ENCODE peak calls at places on chromosome 22, in four cellular contexts. One of them, this sample, is unnamed.
A peak's percentile ranks its signal among the peaks of the same experiment; 100 is the strongest.

GRCh38 chr22:48250937-48251530 is 1488.6 kb downstream of the TBC1D22A start:
- DNase-seq in HepG2: no peak
- DNase-seq in GM12878: no peak
- DNase-seq in K562: no peak
- DNase-seq in this sample: no peak

GRCh38 chr22:48576333-48577013 is 1251.2 kb downstream of the BRD1 start:
- DNase-seq in GM12878: no peak
- DNase-seq in HepG2: no peak
- DNase-seq in K562: no peak
- DNase-seq in this sample: peak; percentile 67

GRCh38 chr22:30857103-30857502 is 111.5 kb downstream of the MORC2 start:
- DNase-seq in K562: no peak
- DNase-seq in GM12878: no peak
- DNase-seq in HepG2: no peak
- DNase-seq in this sample: no peak

GRCh38 chr22:30674482-30674881 is 6.8 kb upstream of the DUSP18 start:
- DNase-seq in GM12878: no peak
- DNase-seq in K562: peak; percentile 51
- DNase-seq in HepG2: no peak
- DNase-seq in this sample: no peak

GRCh38 chr22:30214703-30215405 is 31.7 kb downstream of the LIF start:
- DNase-seq in K562: no peak
- DNase-seq in HepG2: no peak
- DNase-seq in GM12878: no peak
- DNase-seq in this sample: no peak

GRCh38 chr22:27460596-27461347 is 340.8 kb downstream of the MN1 start:
- DNase-seq in HepG2: no peak
- DNase-seq in GM12878: no peak
- DNase-seq in K562: no peak
- DNase-seq in this sample: no peak

GRCh38 chr22:37196539-37197450 is 8.7 kb upstream of the C1QTNF6 start:
- DNase-seq in HepG2: peak; percentile 83
- DNase-seq in GM12878: no peak
- DNase-seq in K562: no peak
- DNase-seq in this sample: no peak

GRCh38 chr22:30781271-30781875 is 86.7 kb downstream of the OSBP2 start:
- DNase-seq in K562: no peak
- DNase-seq in GM12878: no peak
- DNase-seq in HepG2: no peak
- DNase-seq in this sample: no peak

GRCh38 chr22:32475428-32476010 is 908 bp downstream of the FBXO7 start:
- DNase-seq in HepG2: no peak
- DNase-seq in K562: peak; percentile 47
- DNase-seq in GM12878: no peak
- DNase-seq in this sample: no peak

GRCh38 chr22:17121235-17122195 is at the start of gene TMEM121B:
- DNase-seq in K562: peak; percentile 41
- DNase-seq in GM12878: no peak
- DNase-seq in HepG2: no peak
- DNase-seq in this sample: peak; percentile 94

GRCh38 chr22:27596133-27596905 is 205.2 kb downstream of the MN1 start:
- DNase-seq in HepG2: no peak
- DNase-seq in GM12878: no peak
- DNase-seq in K562: no peak
- DNase-seq in this sample: no peak

GRCh38 chr22:22928666-22929380 is 41.2 kb downstream of the IGLL5 start:
- DNase-seq in HepG2: no peak
- DNase-seq in GM12878: peak; percentile 99
- DNase-seq in K562: peak; percentile 89
- DNase-seq in this sample: no peak

GRCh38 chr22:30664798-30665197 is 2.9 kb downstream of the DUSP18 start:
- DNase-seq in K562: no peak
- DNase-seq in GM12878: no peak
- DNase-seq in HepG2: no peak
- DNase-seq in this sample: no peak

GRCh38 chr22:27100323-27100722 is 442.9 kb downstream of the MIAT start:
- DNase-seq in HepG2: no peak
- DNase-seq in K562: no peak
- DNase-seq in GM12878: no peak
- DNase-seq in this sample: no peak

GRCh38 chr22:33519974-33520903 is 400.0 kb downstream of the LARGE1 start:
- DNase-seq in HepG2: no peak
- DNase-seq in K562: no peak
- DNase-seq in GM12878: no peak
- DNase-seq in this sample: no peak

DNA sequence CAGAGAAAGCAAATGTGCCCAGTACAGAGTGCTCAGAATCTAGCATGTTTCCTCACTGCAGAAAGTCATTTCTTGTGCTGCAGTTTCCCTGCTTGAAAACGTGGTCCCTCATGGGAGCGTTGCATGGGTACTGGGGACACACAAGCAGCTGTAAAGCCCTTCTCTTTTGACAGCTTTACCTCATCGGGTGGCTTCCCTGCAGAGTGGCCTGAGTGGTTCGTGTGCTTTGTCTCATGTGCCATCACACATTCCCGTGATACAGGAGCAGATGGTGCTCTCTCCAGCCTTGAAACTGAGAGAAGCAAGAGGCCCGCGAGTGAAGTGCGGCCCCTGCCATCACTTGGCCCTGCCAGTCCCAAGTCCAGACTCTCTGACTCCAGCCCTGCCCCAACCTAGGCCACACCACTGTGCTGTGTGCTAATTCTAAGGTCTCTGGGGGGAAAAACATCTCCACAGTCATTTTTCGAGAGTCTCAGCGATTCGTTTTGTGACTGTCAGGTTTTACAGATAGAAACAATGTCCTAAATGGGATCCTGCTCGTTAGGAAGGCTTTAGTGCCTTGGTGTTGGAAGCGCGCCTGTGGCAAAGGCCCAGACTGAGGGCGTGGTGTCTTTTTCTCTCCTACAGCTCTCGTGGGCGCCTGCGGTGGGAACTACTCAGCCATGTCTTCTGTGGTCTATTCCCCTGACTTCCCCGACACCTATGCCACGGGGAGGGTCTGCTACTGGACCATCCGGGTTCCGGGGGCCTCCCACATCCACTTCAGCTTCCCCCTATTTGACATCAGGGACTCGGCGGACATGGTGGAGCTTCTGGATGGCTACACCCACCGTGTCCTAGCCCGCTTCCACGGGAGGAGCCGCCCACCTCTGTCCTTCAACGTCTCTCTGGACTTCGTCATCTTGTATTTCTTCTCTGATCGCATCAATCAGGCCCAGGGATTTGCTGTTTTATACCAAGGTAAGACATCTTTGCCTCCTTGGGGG is 64.2 kb downstream of the KREMEN1 start:
- DNase-seq in GM12878: no peak
- DNase-seq in K562: no peak
- DNase-seq in HepG2: no peak
- DNase-seq in this sample: no peak
- TF ChIP-seq CBFB in GM12878: no peak
- TF ChIP-seq CBFB in K562: no peak
- TF ChIP-seq CBFB in HepG2: no peak
- TF ChIP-seq CBFB in this sample: no peak

DNA sequence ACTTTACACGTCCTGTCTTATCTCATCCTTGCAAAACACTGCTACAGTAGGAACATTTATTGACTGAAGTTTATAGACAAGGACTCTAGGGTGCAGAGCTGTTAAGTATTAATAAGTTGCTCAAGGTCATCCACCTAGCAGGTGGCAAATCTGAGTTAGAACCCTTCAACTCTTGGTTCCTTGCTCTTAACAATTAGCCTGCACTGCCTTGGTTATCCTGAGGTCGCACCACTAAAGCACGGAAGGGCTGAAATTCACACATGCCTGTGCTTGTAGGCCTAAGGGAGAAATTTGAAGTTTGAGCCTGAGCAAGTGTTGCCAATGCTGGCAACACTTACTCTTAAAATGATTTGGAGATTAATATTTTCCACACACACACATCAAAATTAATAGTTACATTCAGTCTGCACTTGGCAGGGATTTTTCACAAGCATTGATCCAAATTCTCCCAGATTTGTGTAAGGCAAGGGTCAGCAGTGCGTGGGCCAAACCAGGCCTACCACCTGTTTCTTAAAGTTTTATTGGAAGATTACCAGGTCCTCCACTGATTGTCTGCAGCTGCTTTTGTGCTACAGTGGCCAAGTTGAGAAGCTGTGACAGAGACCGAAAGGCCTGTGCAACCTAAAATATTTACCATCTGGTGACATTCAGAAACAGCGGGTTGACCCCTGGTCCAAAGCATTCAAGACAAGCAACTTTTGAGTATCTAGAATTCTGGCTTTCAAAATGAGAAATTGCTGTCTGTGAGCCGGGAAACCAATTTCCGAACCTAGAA is 16.3 kb downstream of the APOL5 start:
- DNase-seq in HepG2: no peak
- DNase-seq in K562: no peak
- DNase-seq in GM12878: no peak
- DNase-seq in this sample: no peak
- TF ChIP-seq CBFB in HepG2: no peak
- TF ChIP-seq CBFB in K562: no peak
- TF ChIP-seq CBFB in GM12878: no peak
- TF ChIP-seq CBFB in this sample: no peak

DNA sequence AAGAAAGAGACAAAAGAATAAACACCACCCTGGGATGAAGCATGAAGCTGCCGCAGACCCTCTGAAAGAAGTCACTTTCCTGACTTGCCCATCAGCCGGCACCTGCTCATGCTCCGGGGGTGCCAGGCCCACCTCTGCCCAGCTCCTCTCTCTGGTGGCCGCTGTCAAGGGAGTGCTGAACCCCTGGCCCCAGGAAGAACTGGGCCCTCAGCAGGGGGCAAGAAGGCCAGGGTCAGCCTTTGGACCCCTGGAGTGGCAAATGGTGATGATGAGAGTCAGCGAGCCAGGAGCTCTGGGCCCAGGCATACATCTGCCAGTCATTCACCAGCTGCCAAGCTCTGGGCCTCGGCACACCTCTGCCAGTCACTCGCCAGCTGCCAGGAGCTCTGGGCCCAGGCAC is 17.4 kb downstream of the TTLL8 start:
- DNase-seq in HepG2: no peak
- DNase-seq in GM12878: no peak
- DNase-seq in K562: no peak
- DNase-seq in this sample: no peak
- TF ChIP-seq CBFB in HepG2: no peak
- TF ChIP-seq CBFB in GM12878: no peak
- TF ChIP-seq CBFB in K562: no peak
- TF ChIP-seq CBFB in this sample: no peak

GRCh38 chr22:46941958-46942815 is 179.7 kb downstream of the TBC1D22A start:
- DNase-seq in K562: no peak
- DNase-seq in HepG2: no peak
- DNase-seq in GM12878: no peak
- DNase-seq in this sample: no peak
- TF ChIP-seq CBFB in K562: no peak
- TF ChIP-seq CBFB in HepG2: no peak
- TF ChIP-seq CBFB in GM12878: no peak
- TF ChIP-seq CBFB in this sample: no peak

GRCh38 chr22:42825796-42826195 is 31.3 kb downstream of the ARFGAP3 start:
- DNase-seq in HepG2: no peak
- DNase-seq in K562: no peak
- DNase-seq in GM12878: no peak
- DNase-seq in this sample: no peak

GRCh38 chr22:42817556-42817955 is 39.5 kb downstream of the ARFGAP3 start:
- DNase-seq in HepG2: no peak
- DNase-seq in GM12878: no peak
- DNase-seq in K562: no peak
- DNase-seq in this sample: no peak

GRCh38 chr22:42819412-42820069 is 37.5 kb downstream of the ARFGAP3 start:
- DNase-seq in GM12878: no peak
- DNase-seq in K562: no peak
- DNase-seq in HepG2: no peak
- DNase-seq in this sample: no peak

GRCh38 chr22:42820075-42820763 is 36.9 kb downstream of the ARFGAP3 start:
- DNase-seq in HepG2: no peak
- DNase-seq in K562: peak; percentile 37
- DNase-seq in GM12878: no peak
- DNase-seq in this sample: no peak

DNA sequence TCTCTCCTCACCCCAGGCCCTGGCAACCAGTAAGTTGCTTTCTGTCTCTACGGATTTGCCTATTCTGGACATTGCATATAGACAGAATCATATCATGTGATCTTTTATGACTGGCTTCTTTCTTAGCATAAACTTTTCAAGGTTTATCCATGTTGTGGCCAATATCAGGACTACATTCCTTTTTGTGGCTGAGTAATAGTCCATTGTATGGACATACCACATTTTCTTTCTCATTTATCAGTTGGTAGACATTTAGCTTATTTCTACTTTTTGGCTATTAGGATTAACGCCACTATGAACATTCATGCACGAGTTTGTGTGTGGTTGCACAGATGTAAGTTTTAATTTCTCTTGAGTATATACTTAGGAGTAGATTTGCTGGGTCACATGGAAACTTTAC is 35.7 kb downstream of the ARFGAP3 start:
- DNase-seq in HepG2: no peak
- DNase-seq in GM12878: no peak
- DNase-seq in K562: no peak
- DNase-seq in this sample: no peak
- TF ChIP-seq CBFB in HepG2: no peak
- TF ChIP-seq CBFB in GM12878: no peak
- TF ChIP-seq CBFB in K562: no peak
- TF ChIP-seq CBFB in this sample: no peak

DNA sequence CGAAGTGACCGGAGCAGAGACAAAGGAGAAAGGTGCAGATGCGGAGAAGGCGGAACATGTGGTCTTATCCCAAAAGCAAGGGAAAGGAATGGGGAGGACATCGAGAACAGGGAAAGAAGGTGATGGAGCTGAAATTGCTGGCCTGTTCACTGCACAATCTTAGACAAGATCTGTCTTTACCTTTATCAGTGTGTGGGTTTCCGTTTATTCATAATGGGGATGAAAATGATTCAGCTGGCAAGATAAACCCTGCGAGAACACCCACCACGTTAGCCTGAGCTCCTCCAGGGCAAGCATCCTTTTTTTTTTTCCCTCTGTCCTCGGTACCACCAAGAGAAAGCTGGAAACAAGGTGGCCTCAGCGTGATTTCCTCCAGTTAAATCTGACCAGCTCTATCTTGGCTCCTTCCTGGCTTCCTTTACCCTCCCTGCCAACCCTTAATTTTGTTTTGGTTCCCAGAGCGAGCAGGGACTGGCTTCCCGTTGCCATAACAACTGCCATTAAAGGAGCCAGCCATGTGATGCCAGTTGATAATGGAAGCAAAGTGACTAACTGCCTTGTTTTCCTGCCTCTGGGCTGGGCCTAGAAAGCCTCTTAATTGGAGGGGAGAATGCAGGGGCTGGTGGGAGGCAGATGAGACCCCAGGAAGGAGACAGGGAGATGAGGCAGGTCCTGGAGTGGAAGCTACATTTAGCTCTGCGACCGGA is 4.2 kb downstream of the SGSM1 start:
- DNase-seq in K562: no peak
- DNase-seq in HepG2: no peak
- DNase-seq in GM12878: no peak
- DNase-seq in this sample: no peak
- TF ChIP-seq CBFB in K562: no peak
- TF ChIP-seq CBFB in HepG2: no peak
- TF ChIP-seq CBFB in GM12878: no peak
- TF ChIP-seq CBFB in this sample: no peak

GRCh38 chr22:50525991-50526848 is 822 bp upstream of the SCO2 start:
- DNase-seq in GM12878: no peak
- DNase-seq in K562: peak; percentile 73
- DNase-seq in HepG2: peak; percentile 44
- DNase-seq in this sample: peak; percentile 79
- TF ChIP-seq CBFB in GM12878: peak; percentile 7
- TF ChIP-seq CBFB in K562: no peak
- TF ChIP-seq CBFB in HepG2: no peak
- TF ChIP-seq CBFB in this sample: peak; percentile 86